ENCODE peak calls at places on chromosomes 4 and X, in six cellular contexts. I, U, X, N, W and O are unnamed samples.
A peak's percentile ranks its signal among the peaks of the same experiment; 100 is the strongest.

GRCh38 chr4:53991821-53992220 is 72.6 kb downstream of the CHIC2 start:
- DNase-seq in I (no peak), N (no peak), X (no peak), U (no peak), W (no peak), O (no peak)

GRCh38 chrX:74090049-74090448 is 213.9 kb upstream of the ZCCHC13 start:
- DNase-seq in W (no peak), I (no peak), X (no peak), U (no peak), N (no peak), O (no peak)

GRCh38 chrX:23616361-23616760 is 50.9 kb upstream of the PRDX4 start:
- DNase-seq in W (peak; percentile 8), X (no peak), N (peak; percentile 59), U (no peak), I (peak; percentile 41), O (no peak)

GRCh38 chrX:134738986-134739744 is 80.9 kb upstream of the PLAC1 start:
- DNase-seq in U (no peak), N (no peak), W (no peak), X (no peak), I (no peak), O (no peak)

GRCh38 chr4:170089274-170089742 is 448 bp downstream of the AADAT start:
- DNase-seq in W (peak; percentile 3), N (peak; percentile 57), U (peak; percentile 43), I (peak; percentile 39), X (no peak), O (no peak)

GRCh38 chr4:112127048-112127637 is 18.1 kb upstream of the FAM241A start:
- DNase-seq in U (no peak), I (no peak), X (no peak), N (no peak), W (no peak), O (no peak)

GRCh38 chr4:70778888-70779422 is 57.2 kb downstream of the RUFY3 start:
- DNase-seq in W (no peak), N (peak; percentile 46), I (peak; percentile 56), U (no peak), X (no peak), O (peak; percentile 22)

GRCh38 chrX:40821780-40822179 is 86.4 kb upstream of the MED14 start:
- DNase-seq in U (no peak), N (no peak), W (no peak), X (no peak), I (no peak), O (no peak)

GRCh38 chrX:148947399-148948025 is 447.1 kb downstream of the AFF2 start:
- DNase-seq in U (no peak), W (no peak), X (no peak), N (no peak), I (no peak), O (no peak)

GRCh38 chr4:133377286-133377685 is 228.2 kb downstream of the PCDH10 start:
- DNase-seq in X (no peak), W (no peak), N (no peak), U (no peak), I (no peak), O (no peak)

GRCh38 chr4:11606078-11606477 is 177.4 kb upstream of the HS3ST1 start:
- DNase-seq in W (no peak), N (no peak), I (no peak), U (no peak), X (no peak), O (no peak)

GRCh38 chr4:185139736-185140135 is 3.3 kb upstream of the SLC25A4 start:
- DNase-seq in U (no peak), N (no peak), W (no peak), I (no peak), X (peak; percentile 65), O (no peak)

GRCh38 chr4:52076731-52077130 is 25.6 kb downstream of the SPATA18 start:
- DNase-seq in I (no peak), X (no peak), U (no peak), W (no peak), N (peak; percentile 77), O (no peak)

GRCh38 chrX:29690061-29690460 is 525.3 kb upstream of the MAGEB2 start:
- DNase-seq in U (no peak), I (peak; percentile 69), W (no peak), N (no peak), X (no peak), O (no peak)

GRCh38 chr4:162115323-162115722 is 48.5 kb downstream of the FSTL5 start:
- DNase-seq in I (no peak), W (no peak), X (no peak), N (no peak), U (no peak), O (no peak)

GRCh38 chr4:144343143-144343755 is 202.7 kb upstream of the GYPA start:
- DNase-seq in U (no peak), W (no peak), X (no peak), I (no peak), N (no peak), O (no peak)

GRCh38 chrX:48937065-48937907 is 18.5 kb upstream of the PIM2 start:
- DNase-seq in W (no peak), U (peak; percentile 84), X (peak; percentile 68), N (peak; percentile 30), I (peak; percentile 28), O (peak; percentile 65)

GRCh38 chr4:1045193-1045594 is 33.8 kb downstream of the FGFRL1 start:
- DNase-seq in X (peak; percentile 41), W (no peak), I (no peak), N (no peak), U (peak; percentile 40), O (peak; percentile 53)

GRCh38 chr4:52107336-52107735 is 56.2 kb downstream of the SPATA18 start:
- DNase-seq in U (no peak), N (no peak), X (no peak), W (no peak), I (no peak), O (no peak)

DNA sequence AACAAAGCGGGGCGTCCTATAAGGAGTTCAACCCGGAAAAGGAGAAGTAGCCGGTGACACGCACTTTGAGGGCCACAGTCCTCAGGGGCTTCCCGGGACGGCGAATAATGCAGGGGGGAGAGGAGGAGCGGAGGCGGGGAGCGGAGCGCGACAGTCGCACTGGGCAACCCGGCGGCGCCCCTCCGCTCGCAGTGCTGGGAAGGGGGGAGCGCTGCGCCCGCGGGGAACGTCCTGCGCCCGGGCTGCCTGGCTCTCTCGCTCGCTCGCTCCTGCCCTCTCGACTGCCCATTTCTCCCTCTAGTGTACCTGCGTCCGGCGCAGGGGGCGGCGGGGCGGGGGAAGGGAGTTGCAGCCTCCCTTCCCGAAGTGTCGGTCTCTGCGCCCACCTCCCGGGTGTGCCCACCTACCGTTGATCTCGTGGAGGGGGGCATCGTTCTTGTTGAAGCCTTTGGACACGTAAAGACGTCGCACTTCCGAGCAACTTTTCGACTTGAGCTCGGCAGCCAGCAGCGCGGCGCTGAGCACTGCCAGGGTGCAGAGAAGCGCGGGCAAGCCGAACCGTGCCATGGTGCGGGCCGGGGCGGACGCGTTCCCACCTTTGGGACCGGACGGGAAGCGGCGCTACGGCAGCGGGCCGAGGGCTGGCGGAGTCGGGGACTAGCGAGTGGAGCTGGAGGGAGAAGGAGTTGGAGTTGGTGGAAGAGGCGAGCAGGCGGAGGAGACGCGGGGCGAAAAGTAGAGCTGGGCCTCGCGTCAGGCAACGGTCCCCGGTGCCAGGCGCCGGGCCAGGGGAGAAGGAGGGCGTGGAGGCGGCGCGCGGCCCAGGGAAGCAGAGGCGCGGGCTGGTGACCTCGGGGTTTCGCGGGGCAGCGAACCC is 652 bp downstream of the GPC4 start:
- DNase-seq in N (peak; percentile 70), X (no peak), I (no peak), W (no peak), U (peak; percentile 49), O (peak; percentile 47)
- H3K4me3 ChIP-seq in N (peak overlapping the region; percentile 78), X (peak overlapping the region; percentile 77), I (peak overlapping the region; percentile 30), W (peak overlapping the region; percentile 41), U (peak overlapping the region; percentile 62), O (peak overlapping the region; percentile 36)

DNA sequence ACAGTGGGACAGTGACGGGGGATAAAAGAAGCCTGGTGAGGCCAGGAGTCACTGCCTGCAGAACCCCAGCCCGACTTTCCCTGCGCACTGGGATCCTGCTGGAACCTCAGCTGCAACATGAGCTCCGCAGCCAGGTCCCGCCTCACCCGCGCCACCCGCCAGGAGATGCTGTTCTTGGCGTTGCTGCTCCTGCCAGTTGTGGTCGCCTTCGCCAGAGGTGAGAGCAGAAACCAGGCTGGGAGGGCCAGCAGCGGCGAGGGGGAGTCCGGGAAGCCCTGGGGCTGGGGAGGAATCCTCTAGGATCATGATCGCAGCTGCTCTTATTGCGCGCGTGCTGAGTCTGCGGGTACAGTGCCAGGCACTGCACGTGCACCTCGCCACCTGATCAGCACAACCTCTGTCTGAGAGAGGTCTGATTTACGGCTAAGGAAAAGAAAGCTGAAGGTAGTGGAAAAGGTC is at the start of gene PF4V1:
- DNase-seq in I (peak; percentile 41), W (no peak), U (peak; percentile 50), X (peak; percentile 63), N (peak; percentile 8), O (peak; percentile 59)
- H3K4me3 ChIP-seq in I (no peak within 1 kb of the TSS), W (no peak within 1 kb of the TSS), U (peak within 1 kb of the TSS; percentile 21), X (no peak within 1 kb of the TSS), N (no peak within 1 kb of the TSS), O (no peak within 1 kb of the TSS)

DNA sequence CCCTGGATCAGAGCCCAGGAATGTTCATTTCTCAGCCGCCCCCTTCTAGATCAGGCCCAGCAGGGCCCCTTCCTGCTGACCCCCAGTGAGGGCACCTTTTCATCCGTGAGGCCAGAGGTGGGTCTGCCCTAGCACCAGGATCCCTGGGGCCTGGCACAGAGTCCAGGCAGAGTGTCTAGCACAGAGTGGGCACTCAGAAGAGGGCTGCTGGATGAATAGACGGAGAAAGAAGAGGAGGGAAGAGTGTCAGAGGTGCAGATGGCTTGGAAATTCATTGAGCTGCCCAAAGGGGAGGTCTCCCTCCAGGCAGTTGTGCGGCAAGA is 106.5 kb downstream of the CPZ start:
- DNase-seq in W (no peak), I (no peak), X (no peak), U (no peak), N (no peak), O (no peak)
- H3K4me3 ChIP-seq in W (no peak overlapping the region), I (no peak overlapping the region), X (no peak overlapping the region), U (no peak overlapping the region), N (no peak overlapping the region), O (no peak overlapping the region)

GRCh38 chr4:140251566-140251965 is 97.6 kb upstream of the MAML3 start:
- DNase-seq in X (no peak), I (no peak), W (no peak), N (no peak), U (no peak), O (no peak)

GRCh38 chr4:140250989-140251552 is 97.1 kb upstream of the MAML3 start:
- DNase-seq in W (no peak), I (no peak), N (no peak), U (no peak), X (no peak), O (no peak)

GRCh38 chr4:140253556-140254027 is 99.6 kb upstream of the MAML3 start:
- DNase-seq in N (no peak), W (no peak), U (no peak), I (no peak), X (no peak), O (no peak)

GRCh38 chr4:140252742-140253555 is 99.0 kb upstream of the MAML3 start:
- DNase-seq in W (peak; percentile 63), X (peak; percentile 83), U (peak; percentile 82), I (peak; percentile 84), N (peak; percentile 84), O (peak; percentile 86)

DNA sequence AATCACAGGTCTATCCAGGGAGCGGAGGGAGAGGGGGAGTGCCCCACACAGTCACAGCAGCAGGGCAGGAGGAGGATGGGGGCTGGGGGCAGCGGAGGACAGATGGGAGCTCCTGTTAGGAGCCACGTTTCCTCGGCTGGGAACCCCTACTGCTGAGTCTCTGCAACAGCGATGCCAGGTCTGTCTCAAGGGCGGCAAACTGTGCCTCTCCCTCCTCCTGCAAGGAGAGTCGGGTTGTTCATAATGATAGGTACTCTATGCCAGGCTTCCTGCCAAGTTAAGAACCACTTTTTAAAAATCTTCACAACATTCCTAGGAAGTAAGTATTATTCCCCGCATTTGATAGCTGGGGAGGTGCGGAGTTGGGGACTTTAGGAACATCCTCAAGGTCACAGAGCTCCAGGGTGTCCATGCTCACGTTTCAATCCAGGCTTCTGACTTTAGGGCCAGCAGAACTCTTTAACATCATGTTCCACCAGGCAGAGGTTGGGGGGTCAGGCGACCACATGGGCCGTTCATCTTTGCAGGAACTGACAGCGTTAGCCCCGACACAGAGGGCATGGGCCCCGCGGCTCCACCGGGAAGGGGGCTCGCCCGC is 98.3 kb upstream of the MAML3 start:
- DNase-seq in N (no peak), W (peak; percentile 21), X (peak; percentile 52), I (peak; percentile 25), U (peak; percentile 49), O (peak; percentile 58)
- H3K4me3 ChIP-seq in N (peak overlapping the region; percentile 14), W (peak overlapping the region; percentile 44), X (peak overlapping the region; percentile 85), I (peak overlapping the region; percentile 53), U (peak overlapping the region; percentile 75), O (peak overlapping the region; percentile 12)